ENCODE peak calls at places on chromosome 6, in ten cellular contexts. M is lower lobe of right lung, C is breast epithelium, E is thoracic aorta, X is astrocyte, G is cardiac muscle cell, O is neural progenitor cell, D is adrenal gland, Q is mammary epithelial cell, Z is HCT116. U is an unnamed sample.

GRCh38 chr6:7728855-7729590 is 3.1 kb downstream of the BMP6 start:
- DNase-seq in M (no peak), C (no peak), E (no peak), X (no peak), G (no peak), O (peak), D (no peak), Q (no peak), Z (no peak), U (no peak)

GRCh38 chr6:150036081-150036480 is 10.7 kb upstream of the RAET1L start:
- DNase-seq in M (no peak), C (no peak), E (no peak), X (no peak), G (no peak), O (no peak), D (no peak), Q (no peak), Z (no peak), U (peak)

GRCh38 chr6:83536034-83536646 is 23.8 kb downstream of the PRSS35 start:
- DNase-seq in M (no peak), C (no peak), E (no peak), X (peak), G (peak), O (peak), D (peak), Q (peak), Z (peak), U (no peak)

GRCh38 chr6:133394630-133395029 is 153.5 kb downstream of the EYA4 start:
- DNase-seq in M (no peak), C (no peak), E (no peak), X (no peak), G (no peak), O (no peak), D (no peak), Q (no peak), Z (no peak), U (no peak)

GRCh38 chr6:10309826-10310405 is 105.0 kb downstream of the TFAP2A start:
- DNase-seq in M (no peak), C (no peak), E (no peak), X (peak), G (no peak), O (peak), D (no peak), Q (no peak), Z (no peak), U (no peak)

GRCh38 chr6:103177800-103178199 is 1681.9 kb downstream of the HACE1 start:
- DNase-seq in M (no peak), C (no peak), E (no peak), X (no peak), G (no peak), O (no peak), D (no peak), Q (no peak), Z (no peak), U (no peak)

GRCh38 chr6:102619585-102619984 is 1226.1 kb downstream of the GRIK2 start:
- DNase-seq in M (no peak), C (no peak), E (no peak), X (no peak), G (peak), O (peak), D (no peak), Q (peak), Z (peak), U (no peak)

GRCh38 chr6:90319044-90319443 is 22.4 kb upstream of the BACH2 start:
- DNase-seq in M (no peak), C (no peak), E (no peak), X (peak), G (no peak), O (no peak), D (no peak), Q (no peak), Z (no peak), U (no peak)

GRCh38 chr6:157261606-157262005 is 61.7 kb downstream of the TMEM242 start:
- DNase-seq in M (no peak), C (no peak), E (no peak), X (no peak), G (no peak), O (no peak), D (no peak), Q (no peak), Z (no peak), U (no peak)

GRCh38 chr6:8059129-8059528 is 5.1 kb downstream of the BLOC1S5 start:
- DNase-seq in M (no peak), C (no peak), E (no peak), X (peak), G (peak), O (no peak), D (no peak), Q (no peak), Z (no peak), U (no peak)

GRCh38 chr6:129233458-129234134 is 350.7 kb downstream of the LAMA2 start:
- DNase-seq in M (no peak), C (no peak), E (no peak), X (no peak), G (no peak), O (no peak), D (no peak), Q (no peak), Z (no peak), U (no peak)

DNA sequence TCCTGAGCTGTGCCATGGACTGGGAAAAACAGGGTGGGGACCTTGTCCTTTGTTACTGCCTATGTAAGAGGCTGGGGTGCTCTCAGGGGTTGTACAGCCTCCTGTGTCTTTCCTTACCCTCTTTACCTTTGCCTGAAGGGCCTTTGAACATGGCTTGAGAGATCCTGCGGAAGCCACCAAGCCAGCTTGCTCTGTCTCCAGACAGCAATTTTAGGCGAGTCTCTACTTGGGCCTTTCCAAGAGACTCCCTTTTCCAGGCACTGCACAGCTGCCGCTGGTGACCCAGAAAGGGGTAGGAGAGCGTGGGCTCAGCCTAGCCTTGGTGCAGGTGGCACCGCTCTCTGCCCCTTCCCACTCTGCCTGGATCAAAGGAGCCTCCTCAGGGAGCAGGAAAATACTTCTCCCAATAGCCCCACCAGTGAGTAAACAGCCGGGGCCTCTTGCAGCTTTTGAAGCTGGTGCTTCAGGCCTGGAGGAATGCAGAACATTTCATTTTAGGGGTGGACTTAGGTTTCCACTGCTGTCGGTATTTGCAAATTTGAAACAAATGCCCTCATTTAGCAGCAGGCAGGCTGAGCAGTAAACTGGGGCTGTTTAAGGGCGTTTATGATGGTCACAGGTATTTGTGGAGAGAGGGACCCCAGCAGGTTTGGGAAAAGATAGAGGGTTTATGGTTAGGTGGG is 13.9 kb downstream of the PTK7 start:
- DNase-seq in M (peak), C (no peak), E (no peak), X (no peak), G (no peak), O (peak), D (no peak), Q (no peak), Z (no peak), U (no peak)
- H3K27ac ChIP-seq in M (peak), C (peak), E (no peak), X (peak), G (peak), O (peak), D (no peak), Q (peak), Z (peak), U (no peak)

GRCh38 chr6:166365221-166365620 is 17.5 kb downstream of the MPC1 start:
- DNase-seq in M (no peak), C (no peak), E (peak), X (peak), G (no peak), O (peak), D (peak), Q (no peak), Z (no peak), U (no peak)

GRCh38 chr6:166364480-166364879 is 18.3 kb downstream of the MPC1 start:
- DNase-seq in M (no peak), C (no peak), E (no peak), X (no peak), G (peak), O (no peak), D (no peak), Q (no peak), Z (no peak), U (no peak)

GRCh38 chr6:166369741-166370140 is 13.0 kb downstream of the MPC1 start:
- DNase-seq in M (no peak), C (no peak), E (no peak), X (no peak), G (no peak), O (no peak), D (no peak), Q (no peak), Z (no peak), U (no peak)

GRCh38 chr6:166366921-166367320 is 15.8 kb downstream of the MPC1 start:
- DNase-seq in M (no peak), C (no peak), E (no peak), X (no peak), G (no peak), O (no peak), D (peak), Q (no peak), Z (no peak), U (no peak)

GRCh38 chr6:166365806-166366205 is 16.9 kb downstream of the MPC1 start:
- DNase-seq in M (no peak), C (no peak), E (no peak), X (peak), G (no peak), O (peak), D (no peak), Q (no peak), Z (no peak), U (no peak)
- H3K27ac ChIP-seq in M (no peak), C (no peak), E (peak), X (peak), G (peak), O (no peak), D (peak), Q (no peak), Z (no peak), U (peak)

GRCh38 chr6:20746805-20747204 is 212.5 kb downstream of the CDKAL1 start:
- DNase-seq in M (no peak), C (no peak), E (no peak), X (no peak), G (no peak), O (no peak), D (no peak), Q (no peak), Z (no peak), U (no peak)

GRCh38 chr6:20751293-20751946 is 217.2 kb downstream of the CDKAL1 start:
- DNase-seq in M (no peak), C (no peak), E (no peak), X (no peak), G (no peak), O (no peak), D (no peak), Q (no peak), Z (no peak), U (no peak)

GRCh38 chr6:20746024-20746423 is 211.8 kb downstream of the CDKAL1 start:
- DNase-seq in M (no peak), C (no peak), E (no peak), X (peak), G (no peak), O (no peak), D (no peak), Q (peak), Z (no peak), U (no peak)

GRCh38 chr6:20744911-20745557 is 210.8 kb downstream of the CDKAL1 start:
- DNase-seq in M (no peak), C (no peak), E (no peak), X (no peak), G (no peak), O (no peak), D (no peak), Q (no peak), Z (no peak), U (no peak)

DNA sequence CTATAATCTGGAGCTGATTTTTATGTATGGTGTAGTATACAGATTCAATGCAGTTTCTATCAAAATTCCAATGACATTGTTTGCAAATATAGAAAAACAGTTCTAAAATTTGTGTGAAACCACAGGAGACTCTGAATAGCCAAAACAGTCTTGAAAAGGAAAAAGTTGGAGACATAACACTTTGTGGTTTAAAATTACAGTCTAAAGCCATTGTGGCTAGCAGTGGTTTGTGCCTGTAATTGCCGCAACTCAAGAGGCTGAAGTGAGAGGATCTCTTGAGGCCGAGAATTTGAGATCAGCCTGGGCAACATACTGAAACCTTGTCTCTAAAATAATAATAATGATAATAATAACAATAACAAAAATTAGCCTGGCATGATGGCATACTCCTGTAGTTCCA is 213.7 kb downstream of the CDKAL1 start:
- DNase-seq in M (no peak), C (no peak), E (no peak), X (peak), G (no peak), O (no peak), D (no peak), Q (no peak), Z (no peak), U (no peak)
- H3K27ac ChIP-seq in M (no peak), C (no peak), E (no peak), X (no peak), G (no peak), O (no peak), D (no peak), Q (no peak), Z (no peak), U (no peak)

DNA sequence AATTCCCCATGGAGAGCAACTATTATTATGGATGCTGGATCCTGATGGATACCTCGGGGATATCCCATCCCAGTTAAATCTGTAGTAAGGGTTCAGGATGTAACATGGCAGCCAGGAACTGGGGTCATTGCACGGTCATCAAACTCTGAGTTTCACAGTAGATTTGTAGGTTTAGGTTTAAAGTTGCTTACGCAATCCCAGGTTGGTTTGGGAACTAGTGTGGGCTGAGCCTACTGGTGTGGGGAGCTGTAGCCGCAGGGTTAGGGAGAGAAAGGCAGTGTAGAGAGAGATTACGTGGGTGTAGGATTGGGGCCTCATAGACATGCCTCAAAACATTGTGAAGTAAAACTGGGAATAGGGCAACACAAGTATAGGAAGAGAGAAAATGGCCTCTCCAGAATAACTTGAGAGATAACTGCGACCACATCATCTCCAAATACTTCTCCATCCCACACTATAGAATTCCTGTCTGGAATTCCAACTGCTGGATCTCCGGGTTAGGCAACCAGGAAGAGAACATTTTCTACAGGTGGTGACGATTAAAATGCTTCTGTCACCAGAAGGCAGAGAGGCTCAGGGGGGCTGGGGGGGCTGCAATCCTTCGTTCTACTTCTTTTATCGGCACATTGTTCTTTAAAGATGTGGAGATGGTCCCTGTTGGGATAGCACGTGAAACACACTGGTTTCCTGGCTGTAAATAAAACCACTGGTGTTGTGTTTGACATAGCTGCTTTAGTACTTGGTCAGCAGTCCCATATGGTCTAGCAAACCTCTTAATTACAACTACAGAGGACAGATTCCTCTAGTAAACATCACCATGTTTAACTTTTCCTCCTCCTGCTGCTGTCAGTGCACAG is 44.9 kb upstream of the TMEM170B start:
- DNase-seq in M (no peak), C (no peak), E (no peak), X (peak), G (no peak), O (no peak), D (no peak), Q (peak), Z (no peak), U (no peak)
- H3K27ac ChIP-seq in M (no peak), C (no peak), E (no peak), X (no peak), G (no peak), O (no peak), D (no peak), Q (no peak), Z (no peak), U (no peak)

GRCh38 chr6:79432726-79433125 is 104.5 kb downstream of the LCA5 start:
- DNase-seq in M (no peak), C (no peak), E (no peak), X (no peak), G (no peak), O (no peak), D (no peak), Q (no peak), Z (no peak), U (no peak)

GRCh38 chr6:79440590-79440989 is 96.6 kb downstream of the LCA5 start:
- DNase-seq in M (no peak), C (no peak), E (no peak), X (no peak), G (no peak), O (no peak), D (no peak), Q (no peak), Z (no peak), U (no peak)

GRCh38 chr6:79441222-79441621 is 96.0 kb downstream of the LCA5 start:
- DNase-seq in M (no peak), C (no peak), E (no peak), X (no peak), G (no peak), O (no peak), D (no peak), Q (peak), Z (no peak), U (no peak)

GRCh38 chr6:79436232-79436631 is 101.0 kb downstream of the LCA5 start:
- DNase-seq in M (no peak), C (no peak), E (no peak), X (no peak), G (no peak), O (no peak), D (no peak), Q (no peak), Z (no peak), U (no peak)

GRCh38 chr6:79438015-79438414 is 99.2 kb downstream of the LCA5 start:
- DNase-seq in M (no peak), C (no peak), E (no peak), X (no peak), G (no peak), O (no peak), D (no peak), Q (peak), Z (no peak), U (no peak)
- H3K27ac ChIP-seq in M (no peak), C (no peak), E (no peak), X (no peak), G (no peak), O (no peak), D (no peak), Q (no peak), Z (no peak), U (no peak)